ENCODE peak calls at places on chromosome 19, in four cellular contexts. K is NCI-H446, N is endodermal cell, W is NCI-H1092. Z is an unnamed sample.
A peak's percentile ranks its signal among the peaks of the same experiment; 100 is the strongest.

GRCh38 chr19:49065905-49066512 is 1.4 kb upstream of the NTF4 start:
- DNase-seq in K (no peak), N (peak; percentile 57), W (no peak), Z (no peak)

GRCh38 chr19:6333439-6333838 is at the start of gene ACER1:
- DNase-seq in W (no peak), N (no peak), K (no peak), Z (no peak)

GRCh38 chr19:40692212-40692551 is 1.7 kb upstream of the NUMBL start:
- DNase-seq in W (no peak), N (no peak), K (no peak), Z (no peak)

GRCh38 chr19:55495646-55496349 is 7.6 kb downstream of the SSC5D start:
- DNase-seq in K (no peak), W (no peak), N (peak; percentile 72), Z (no peak)

GRCh38 chr19:13621413-13621812 is 115.1 kb upstream of the CACNA1A start:
- DNase-seq in K (no peak), N (peak; percentile 90), W (no peak), Z (no peak)

GRCh38 chr19:56625708-56626107 is 17.3 kb upstream of the SMIM17 start:
- DNase-seq in N (no peak), K (no peak), W (no peak), Z (no peak)

GRCh38 chr19:19637523-19638251 is 5.8 kb downstream of the GMIP start:
- DNase-seq in N (peak; percentile 93), W (no peak), K (no peak), Z (no peak)

GRCh38 chr19:48627211-48627864 is 8.0 kb downstream of the SPHK2 start:
- DNase-seq in K (no peak), W (no peak), N (peak; percentile 81), Z (no peak)

GRCh38 chr19:7772752-7773291 is 9.8 kb downstream of the CLEC4M start:
- DNase-seq in K (no peak), N (no peak), W (no peak), Z (no peak)

GRCh38 chr19:49533551-49534488 is 6.0 kb downstream of the RCN3 start:
- DNase-seq in N (peak; percentile 94), W (no peak), K (peak; percentile 78), Z (peak; percentile 44)

GRCh38 chr19:42420055-42420544 is 7.1 kb downstream of the LIPE start:
- DNase-seq in W (no peak), K (no peak), N (peak; percentile 81), Z (peak; percentile 7)

GRCh38 chr19:49017666-49018351 is 918 bp upstream of the LHB start:
- DNase-seq in W (no peak), N (peak; percentile 87), K (peak; percentile 25), Z (peak; percentile 51)

GRCh38 chr19:35310811-35311465 is 18.0 kb upstream of the CD22 start:
- DNase-seq in N (no peak), W (no peak), K (no peak), Z (no peak)

GRCh38 chr19:8631425-8631819 is 989 bp downstream of the NFILZ start:
- DNase-seq in W (no peak), N (peak; percentile 72), K (no peak), Z (no peak)

GRCh38 chr19:29098863-29099481 is 114.0 kb downstream of the UQCRFS1 start:
- DNase-seq in N (no peak), K (no peak), W (no peak), Z (no peak)

GRCh38 chr19:49409441-49410029 is 13.7 kb downstream of the PTH2 start:
- DNase-seq in N (no peak), W (no peak), K (no peak), Z (no peak)

GRCh38 chr19:5826531-5827341 is 12.8 kb downstream of the FUT6 start:
- DNase-seq in K (no peak), W (peak; percentile 79), N (peak; percentile 90), Z (peak; percentile 96)

GRCh38 chr19:29623726-29624488 is 17.8 kb downstream of the POP4 start:
- DNase-seq in N (no peak), W (no peak), K (no peak), Z (no peak)